ENCODE peak calls at places on chromosomes 12 and 14, in four cellular contexts. H is H1, U is right lobe of liver, C is gastrocnemius medialis. G is an unnamed sample. For H3K4me1 and H3K27me3, the result is how much of the 10 kb centered on the place peaks cover.

GRCh38 chr14:50860478-50861086 is 11.3 kb upstream of the ABHD12B start:
- DNase-seq in H (peak), U (peak), C (peak), G (peak)

GRCh38 chr12:103456006-103456405 is 39.8 kb downstream of the C12orf42 start:
- DNase-seq in C (no peak), U (no peak), H (no peak), G (no peak)

GRCh38 chr12:28966049-28966778 is 182.9 kb upstream of the FAR2 start:
- DNase-seq in C (no peak), H (no peak), U (no peak), G (peak)

GRCh38 chr14:68607081-68607851 is 185.6 kb downstream of the ZFP36L1 start:
- DNase-seq in H (no peak), U (no peak), C (no peak), G (no peak)

GRCh38 chr12:92290881-92291280 is 145.2 kb upstream of the BTG1 start:
- DNase-seq in H (no peak), C (no peak), U (no peak), G (no peak)

GRCh38 chr14:98203421-98203820 is 1068.6 kb downstream of the BCL11B start:
- DNase-seq in C (no peak), H (no peak), U (no peak), G (no peak)

GRCh38 chr14:95523818-95524448 is 7.5 kb upstream of the SYNE3 start:
- DNase-seq in C (no peak), H (no peak), U (peak), G (no peak)

GRCh38 chr14:79680087-79680486 is 531.2 kb downstream of the DIO2 start:
- DNase-seq in H (no peak), U (no peak), C (no peak), G (no peak)

GRCh38 chr14:105877645-105878044 is 351.3 kb downstream of the TMEM121 start:
- DNase-seq in C (no peak), U (no peak), H (no peak), G (no peak)

GRCh38 chr14:102508774-102509743 is 517 bp downstream of the ANKRD9 start:
- DNase-seq in H (no peak), C (peak), U (peak), G (peak)

GRCh38 chr14:104141621-104142091 is 3.3 kb downstream of the KIF26A start:
- DNase-seq in H (no peak), C (no peak), U (peak), G (no peak)

GRCh38 chr12:42958271-42958674 is 368.7 kb upstream of the PRICKLE1 start:
- DNase-seq in H (no peak), C (no peak), U (no peak), G (peak)

GRCh38 chr12:9866786-9867379 is 2.3 kb downstream of the CLEC2B start:
- DNase-seq in U (no peak), H (no peak), C (no peak), G (no peak)

GRCh38 chr12:103538397-103538796 is 42.6 kb upstream of the C12orf42 start:
- DNase-seq in C (no peak), H (no peak), U (no peak), G (no peak)

GRCh38 chr14:52313903-52314481 is at the start of gene PTGER2:
- DNase-seq in U (peak), C (peak), H (no peak), G (peak)

GRCh38 chr12:133180669-133181068 is 626 bp upstream of the ZNF268 start:
- DNase-seq in U (no peak), H (no peak), C (no peak), G (no peak)

GRCh38 chr14:103393687-103394626 is 8.7 kb downstream of the MARK3 start:
- DNase-seq in H (no peak), C (no peak), U (no peak), G (no peak)

GRCh38 chr14:59520224-59520623 is 35.9 kb downstream of the JKAMP start:
- DNase-seq in U (no peak), C (no peak), H (no peak), G (no peak)

GRCh38 chr12:106248177-106248848 is 493 bp upstream of the CKAP4 start:
- DNase-seq in U (peak), C (no peak), H (no peak), G (peak)

GRCh38 chr12:75190846-75191245 is 18.8 kb downstream of the KCNC2 start:
- DNase-seq in C (no peak), U (no peak), H (no peak), G (no peak)

GRCh38 chr12:56280849-56281248 is 14.1 kb downstream of the COQ10A start:
- DNase-seq in U (no peak), C (no peak), H (no peak), G (no peak)

GRCh38 chr14:69816216-69816615 is 19.2 kb upstream of the SLC10A1 start:
- DNase-seq in C (no peak), H (no peak), U (no peak), G (no peak)

GRCh38 chr12:93880853-93881522 is 203.8 kb downstream of the CRADD start:
- DNase-seq in U (no peak), C (no peak), H (no peak), G (no peak)

GRCh38 chr12:131941987-131942341 is 7.8 kb upstream of the EP400 start:
- DNase-seq in H (no peak), U (no peak), C (no peak), G (no peak)

GRCh38 chr12:51579321-51579850 is 11.6 kb upstream of the SCN8A start:
- DNase-seq in H (no peak), C (no peak), U (no peak), G (no peak)

GRCh38 chr12:88416786-88417185 is 163.5 kb downstream of the KITLG start:
- DNase-seq in U (no peak), H (no peak), C (no peak), G (no peak)

GRCh38 chr14:23930742-23931141 is 22.8 kb upstream of the DHRS4 start:
- DNase-seq in U (no peak), H (no peak), C (no peak), G (no peak)

GRCh38 chr12:116276433-116277216 is 868 bp downstream of the MED13L start:
- DNase-seq in U (peak), H (no peak), C (peak), G (peak)

GRCh38 chr12:39036060-39036459 is 130.7 kb upstream of the CPNE8 start:
- DNase-seq in H (no peak), C (no peak), U (no peak), G (no peak)

GRCh38 chr12:132238487-132239248 is 90.7 kb downstream of the GALNT9 start:
- DNase-seq in H (no peak), U (peak), C (no peak), G (no peak)

GRCh38 chr12:50542448-50542847 is 37.7 kb downstream of the DIP2B start:
- DNase-seq in U (no peak), H (no peak), C (no peak), G (no peak)

GRCh38 chr12:81010641-81011040 is 67.2 kb upstream of the ACSS3 start:
- DNase-seq in C (no peak), U (no peak), H (no peak), G (no peak)

GRCh38 chr12:10562306-10562933 is 51.0 kb downstream of the MAGOHB start:
- DNase-seq in U (no peak), H (no peak), C (no peak), G (no peak)

GRCh38 chr12:106223485-106224391 is 24.1 kb downstream of the CKAP4 start:
- DNase-seq in U (no peak), C (peak), H (no peak), G (peak)

GRCh38 chr12:118625050-118625675 is 248.8 kb downstream of the SUDS3 start:
- DNase-seq in H (no peak), C (no peak), U (no peak), G (peak)

GRCh38 chr12:126869644-126870043 is 1397.3 kb upstream of the TMEM132C start:
- DNase-seq in U (no peak), C (no peak), H (no peak), G (no peak)
- H3K4me1 ChIP-seq in U (under half), C (under half), H (under half), G (under half)

GRCh38 chr12:112013601-112014402 is 576 bp downstream of the ERP29 start:
- DNase-seq in H (peak), U (peak), C (no peak), G (peak)
- TF ChIP-seq CTCF in H (no peak), U (no peak), C (peak), G (no peak)

GRCh38 chr12:49344486-49345047 is 2.1 kb upstream of the DNAJC22 start:
- DNase-seq in U (no peak), H (no peak), C (no peak), G (no peak)
- H3K27me3 ChIP-seq in U (under half), H (half or more), C (half or more), G (under half)

DNA sequence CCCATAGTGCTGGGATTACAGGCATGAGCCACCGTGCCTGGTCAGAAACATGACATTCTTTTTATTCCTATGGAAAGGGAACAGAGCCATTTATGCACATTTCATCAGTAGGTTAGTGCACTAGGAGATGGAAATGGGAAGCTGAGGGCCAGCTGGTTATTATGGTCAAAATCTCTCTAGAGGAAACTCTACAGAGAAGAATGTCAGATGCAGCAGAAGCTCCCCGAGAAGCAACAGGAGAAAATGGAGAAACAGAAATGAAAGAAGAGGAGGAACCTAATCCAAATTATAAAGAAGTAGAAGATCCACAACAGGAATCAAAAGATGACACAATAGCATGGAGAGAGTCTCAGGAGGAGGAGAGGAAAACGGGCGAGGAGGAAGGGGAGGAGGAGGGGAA is 2.7 kb downstream of the CFAP251 start:
- DNase-seq in U (no peak), C (no peak), H (no peak), G (no peak)
- H3K4me1 ChIP-seq in U (under half), C (under half), H (under half), G (under half)

G was measured in heart right ventricle.